ENCODE peak calls at places on chromosome 19, in four cellular contexts. N, G, W and P are unnamed samples.

GRCh38 chr19:38252935-38253691 is 3.1 kb downstream of the PPP1R14A start:
- DNase-seq in N (no peak), G (no peak), W (no peak), P (no peak)

GRCh38 chr19:40685016-40685526 is 5.4 kb downstream of the NUMBL start:
- DNase-seq in N (no peak), G (no peak), W (no peak), P (no peak)

GRCh38 chr19:18879579-18880373 is 16.2 kb downstream of the CERS1 start:
- DNase-seq in N (peak), G (no peak), W (peak), P (no peak)

GRCh38 chr19:55241935-55242464 is 13.4 kb upstream of the TMEM86B start:
- DNase-seq in N (no peak), G (no peak), W (no peak), P (no peak)

GRCh38 chr19:31676271-31677004 is 327.2 kb upstream of the TSHZ3 start:
- DNase-seq in N (no peak), G (peak), W (no peak), P (no peak)

GRCh38 chr19:56946164-56946563 is 105.6 kb upstream of the PEG3 start:
- DNase-seq in N (no peak), G (no peak), W (no peak), P (no peak)

GRCh38 chr19:13033819-13034611 is 38.7 kb downstream of the NFIX start:
- DNase-seq in N (peak), G (peak), W (no peak), P (no peak)

GRCh38 chr19:16542894-16543498 is 759 bp upstream of the CHERP start:
- DNase-seq in N (no peak), G (no peak), W (no peak), P (no peak)

GRCh38 chr19:7236153-7236552 is 58.1 kb downstream of the INSR start:
- DNase-seq in N (no peak), G (no peak), W (no peak), P (no peak)

GRCh38 chr19:37953576-37954303 is 46.7 kb downstream of the SIPA1L3 start:
- DNase-seq in N (peak), G (peak), W (no peak), P (peak)

GRCh38 chr19:3248728-3249315 is 24.4 kb downstream of the CELF5 start:
- DNase-seq in N (no peak), G (no peak), W (no peak), P (no peak)

GRCh38 chr19:10817291-10818038 is 18.5 kb downstream of the TMED1 start:
- DNase-seq in N (no peak), G (peak), W (no peak), P (no peak)

GRCh38 chr19:10863107-10863700 is 8.1 kb upstream of the CARM1 start:
- DNase-seq in N (peak), G (peak), W (no peak), P (no peak)

GRCh38 chr19:48879025-48879572 is 6.9 kb downstream of the PPP1R15A start:
- DNase-seq in N (no peak), G (no peak), W (no peak), P (no peak)

GRCh38 chr19:33805313-33805712 is 8.6 kb downstream of the KCTD15 start:
- DNase-seq in N (no peak), G (no peak), W (no peak), P (no peak)

GRCh38 chr19:39563408-39563807 is 23.4 kb upstream of the EID2 start:
- DNase-seq in N (peak), G (peak), W (no peak), P (no peak)

GRCh38 chr19:38262585-38263268 is 1.6 kb upstream of the SPINT2 start:
- DNase-seq in N (peak), G (no peak), W (no peak), P (no peak)

GRCh38 chr19:49712397-49712859 is 21.5 kb downstream of the CPT1C start:
- DNase-seq in N (peak), G (peak), W (no peak), P (no peak)

GRCh38 chr19:18233224-18233825 is 7.1 kb upstream of the PDE4C start:
- DNase-seq in N (peak), G (peak), W (peak), P (no peak)

GRCh38 chr19:33686687-33687541 is 65.2 kb downstream of the CHST8 start:
- DNase-seq in N (no peak), G (no peak), W (no peak), P (no peak)

GRCh38 chr19:47158879-47159509 is 28.4 kb downstream of the SAE1 start:
- DNase-seq in N (no peak), G (peak), W (peak), P (no peak)

GRCh38 chr19:55091955-55092354 is 16.3 kb downstream of the EPS8L1 start:
- DNase-seq in N (no peak), G (no peak), W (no peak), P (no peak)

GRCh38 chr19:18496980-18497256 is 25.0 kb downstream of the ELL start:
- DNase-seq in N (no peak), G (no peak), W (no peak), P (no peak)

GRCh38 chr19:16067205-16067938 is 8.9 kb upstream of the TPM4 start:
- DNase-seq in N (peak), G (peak), W (peak), P (no peak)

DNA sequence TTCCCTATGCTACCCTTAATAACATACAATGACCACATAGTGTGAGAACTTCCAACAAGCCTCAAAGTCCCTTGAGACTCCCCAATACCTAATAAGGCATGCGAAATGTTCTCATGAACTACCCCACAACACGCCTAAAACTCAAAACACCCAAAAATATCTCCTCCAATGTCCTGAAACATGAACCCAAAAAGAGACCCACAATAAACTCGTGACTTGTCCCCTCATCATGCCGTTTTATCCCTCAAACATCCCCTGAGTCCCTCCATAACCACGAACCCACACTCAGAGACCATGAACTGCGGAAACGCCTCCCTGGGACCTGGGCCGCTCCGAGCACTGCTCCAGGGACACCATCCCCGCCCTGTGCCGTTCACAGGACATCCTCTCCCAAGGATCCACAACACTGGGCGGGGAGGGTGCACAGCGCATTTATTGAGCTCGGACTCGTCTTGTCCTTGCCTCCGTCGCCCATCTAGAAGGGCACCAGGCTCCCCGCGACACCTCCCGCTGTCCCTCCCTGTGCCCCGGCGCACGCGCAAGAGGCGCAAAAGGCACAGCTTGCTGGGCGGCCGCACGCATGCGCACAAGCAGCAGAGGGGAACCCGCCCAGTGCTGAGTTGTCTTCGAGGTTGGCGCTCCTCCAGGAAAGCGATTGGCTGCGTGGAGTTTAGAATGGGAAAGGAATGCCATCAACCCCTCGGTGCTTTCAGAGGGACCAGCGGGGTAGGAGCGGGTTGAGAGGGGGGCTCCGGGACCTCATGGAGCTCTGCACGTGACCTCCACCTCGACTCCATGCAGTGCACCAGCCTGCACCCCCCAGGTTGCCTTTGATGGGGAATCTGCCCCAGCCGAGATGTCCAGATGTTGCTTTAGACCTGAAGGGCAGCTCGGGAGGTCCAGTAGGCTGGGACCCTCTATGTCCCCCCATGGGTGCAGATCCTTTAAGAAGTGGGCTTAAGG is 8.8 kb downstream of the FXYD3 start:
- DNase-seq in N (peak), G (peak), W (peak), P (no peak)
- H3K9ac ChIP-seq in N (peak), G (peak), W (peak), P (no peak)

GRCh38 chr19:5335593-5335992 is 5.0 kb downstream of the PTPRS start:
- DNase-seq in N (no peak), G (no peak), W (no peak), P (no peak)
- TF ChIP-seq EZH2 in N (no peak), G (no peak), W (no peak), P (no peak)

GRCh38 chr19:45171211-45171623 is 6.8 kb downstream of the TRAPPC6A start:
- DNase-seq in N (no peak), G (no peak), W (peak), P (no peak)
- H3K4me3 ChIP-seq in N (no peak), G (no peak), W (peak), P (no peak)

GRCh38 chr19:1182068-1182467 is 8.0 kb upstream of the SBNO2 start:
- DNase-seq in N (no peak), G (no peak), W (no peak), P (no peak)

GRCh38 chr19:1181606-1182005 is 7.5 kb upstream of the SBNO2 start:
- DNase-seq in N (peak), G (no peak), W (no peak), P (no peak)

GRCh38 chr19:1183543-1184172 is 9.6 kb upstream of the SBNO2 start:
- DNase-seq in N (peak), G (peak), W (peak), P (no peak)

GRCh38 chr19:1177322-1178114 is 3.5 kb upstream of the SBNO2 start:
- DNase-seq in N (peak), G (peak), W (peak), P (no peak)

DNA sequence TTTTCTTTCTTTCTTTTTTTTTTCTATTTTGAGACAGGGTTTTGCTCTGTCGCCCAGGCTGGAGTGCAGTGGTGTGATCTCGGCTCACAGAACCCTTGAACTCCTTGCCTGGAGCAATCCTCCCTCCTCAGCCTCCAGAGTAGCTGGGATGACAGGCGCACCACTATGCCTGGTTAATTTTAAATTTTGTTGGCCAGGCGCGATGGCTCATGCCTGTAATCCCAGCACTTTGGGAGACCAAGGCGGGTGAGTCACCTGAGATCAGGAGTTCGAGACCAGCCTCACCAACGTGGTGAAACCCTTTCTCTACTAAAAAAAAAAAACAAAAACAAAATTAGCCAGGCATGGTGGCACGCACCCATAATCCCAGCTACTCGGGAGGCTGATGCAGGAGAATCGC is 8.7 kb upstream of the SBNO2 start:
- DNase-seq in N (no peak), G (no peak), W (no peak), P (no peak)
- H3K9ac ChIP-seq in N (no peak), G (no peak), W (no peak), P (no peak)

DNA sequence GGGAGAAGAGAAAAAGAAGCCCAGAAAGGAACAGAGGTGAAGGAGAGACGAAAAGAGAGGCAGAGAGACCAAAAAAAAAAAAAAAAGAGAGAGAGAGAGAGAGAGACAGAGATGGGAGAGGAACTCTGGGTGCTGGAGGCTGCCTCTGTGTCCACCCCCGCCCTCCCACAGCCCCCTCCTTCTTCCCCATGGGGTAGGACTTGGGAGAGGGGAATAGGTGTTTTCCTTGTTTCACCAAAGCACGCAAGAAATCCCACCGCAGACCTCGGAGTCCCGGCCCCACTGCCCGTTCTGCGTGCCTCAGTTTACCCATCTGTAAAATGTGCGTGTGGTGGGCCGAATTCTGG is 4.9 kb downstream of the ONECUT3 start:
- DNase-seq in N (no peak), G (no peak), W (no peak), P (no peak)
- TF ChIP-seq EZH2 in N (no peak), G (no peak), W (no peak), P (no peak)

GRCh38 chr19:9498183-9498902 is at the start of gene ZNF560:
- DNase-seq in N (no peak), G (peak), W (no peak), P (no peak)
- H3K4me3 ChIP-seq in N (no peak), G (peak), W (no peak), P (peak)